ENCODE peak calls at places on chromosome 17, in ten cellular contexts. V is cardiac fibroblast, P is HL-60, W is Peyer's patch, A is left ventricle myocardium inferior, E is GM20000, Z is adrenal gland, I is lower leg skin, G is cardiac muscle cell, B is thoracic aorta. X is an unnamed sample.

GRCh38 chr17:82046903-82047302 is 4.7 kb downstream of the RFNG start:
- DNase-seq in V (no peak), P (no peak), W (no peak), A (no peak), E (no peak), Z (no peak), I (no peak), G (no peak), B (no peak), X (no peak)

GRCh38 chr17:50297407-50297865 is 23.2 kb downstream of the TMEM92 start:
- DNase-seq in V (peak), P (no peak), W (peak), A (peak), E (peak), Z (peak), I (peak), G (peak), B (peak), X (peak)

GRCh38 chr17:4304417-4305027 is 40.7 kb upstream of the ANKFY1 start:
- DNase-seq in V (peak), P (peak), W (no peak), A (no peak), E (peak), Z (peak), I (no peak), G (peak), B (no peak), X (peak)

GRCh38 chr17:45384047-45384799 is 48.4 kb downstream of the ARHGAP27 start:
- DNase-seq in V (peak), P (no peak), W (no peak), A (no peak), E (no peak), Z (no peak), I (no peak), G (no peak), B (no peak), X (no peak)

GRCh38 chr17:43033947-43034622 is 9.1 kb downstream of the RND2 start:
- DNase-seq in V (no peak), P (no peak), W (no peak), A (no peak), E (no peak), Z (no peak), I (no peak), G (peak), B (no peak), X (no peak)

GRCh38 chr17:46983782-46984181 is 4.7 kb upstream of the RPRML start:
- DNase-seq in V (no peak), P (no peak), W (no peak), A (no peak), E (no peak), Z (no peak), I (no peak), G (peak), B (no peak), X (no peak)

GRCh38 chr17:1010086-1010450 is 13.1 kb downstream of the TIMM22 start:
- DNase-seq in V (no peak), P (no peak), W (no peak), A (no peak), E (no peak), Z (no peak), I (no peak), G (no peak), B (no peak), X (no peak)

GRCh38 chr17:77488531-77489238 is 347.9 kb downstream of the SEC14L1 start:
- DNase-seq in V (no peak), P (no peak), W (no peak), A (peak), E (no peak), Z (no peak), I (no peak), G (no peak), B (no peak), X (no peak)

GRCh38 chr17:50046667-50047066 is 9.2 kb upstream of the ITGA3 start:
- DNase-seq in V (no peak), P (no peak), W (no peak), A (no peak), E (no peak), Z (no peak), I (no peak), G (no peak), B (no peak), X (no peak)

GRCh38 chr17:40870136-40870535 is 3.1 kb upstream of the KRT12 start:
- DNase-seq in V (no peak), P (no peak), W (no peak), A (no peak), E (no peak), Z (no peak), I (no peak), G (peak), B (no peak), X (no peak)

GRCh38 chr17:62869885-62870580 is 61.9 kb upstream of the MARCHF10 start:
- DNase-seq in V (peak), P (no peak), W (no peak), A (no peak), E (no peak), Z (no peak), I (no peak), G (peak), B (no peak), X (peak)

GRCh38 chr17:5864910-5865657 is 205.1 kb upstream of the WSCD1 start:
- DNase-seq in V (no peak), P (no peak), W (no peak), A (no peak), E (no peak), Z (no peak), I (no peak), G (peak), B (no peak), X (no peak)

GRCh38 chr17:28112199-28112995 is 69.9 kb downstream of the NLK start:
- DNase-seq in V (peak), P (no peak), W (no peak), A (no peak), E (no peak), Z (no peak), I (no peak), G (no peak), B (no peak), X (no peak)

GRCh38 chr17:43832976-43833829 is at the start of gene MPP3:
- DNase-seq in V (peak), P (peak), W (peak), A (peak), E (peak), Z (peak), I (peak), G (peak), B (no peak), X (peak)

GRCh38 chr17:66437466-66438026 is 135.1 kb downstream of the PRKCA start:
- DNase-seq in V (peak), P (no peak), W (no peak), A (no peak), E (no peak), Z (no peak), I (no peak), G (no peak), B (no peak), X (no peak)

GRCh38 chr17:30299000-30299399 is 7.3 kb upstream of the BLMH start:
- DNase-seq in V (peak), P (no peak), W (no peak), A (no peak), E (no peak), Z (no peak), I (no peak), G (no peak), B (no peak), X (no peak)

GRCh38 chr17:59745040-59745439 is 37.6 kb downstream of the VMP1 start:
- DNase-seq in V (no peak), P (no peak), W (no peak), A (no peak), E (no peak), Z (no peak), I (no peak), G (no peak), B (no peak), X (no peak)

GRCh38 chr17:49508061-49508865 is 13.2 kb downstream of the NGFR start:
- DNase-seq in V (peak), P (no peak), W (peak), A (no peak), E (no peak), Z (no peak), I (no peak), G (no peak), B (no peak), X (no peak)

GRCh38 chr17:31373150-31374082 is 18.1 kb upstream of the RAB11FIP4 start:
- DNase-seq in V (peak), P (no peak), W (no peak), A (no peak), E (peak), Z (no peak), I (no peak), G (no peak), B (no peak), X (no peak)

GRCh38 chr17:27546624-27547300 is 84.2 kb upstream of the LGALS9 start:
- DNase-seq in V (no peak), P (no peak), W (no peak), A (no peak), E (no peak), Z (no peak), I (no peak), G (no peak), B (no peak), X (peak)

GRCh38 chr17:9284884-9285283 is 263.6 kb downstream of the NTN1 start:
- DNase-seq in V (no peak), P (no peak), W (no peak), A (peak), E (no peak), Z (no peak), I (peak), G (no peak), B (no peak), X (no peak)

GRCh38 chr17:31156326-31156725 is 61.5 kb downstream of the NF1 start:
- DNase-seq in V (peak), P (no peak), W (no peak), A (no peak), E (no peak), Z (no peak), I (no peak), G (no peak), B (no peak), X (no peak)

GRCh38 chr17:2821868-2822267 is 25.6 kb downstream of the RAP1GAP2 start:
- DNase-seq in V (no peak), P (no peak), W (no peak), A (no peak), E (no peak), Z (no peak), I (no peak), G (no peak), B (no peak), X (no peak)

GRCh38 chr17:30809867-30810266 is 14.6 kb downstream of the CRLF3 start:
- DNase-seq in V (no peak), P (no peak), W (no peak), A (no peak), E (no peak), Z (no peak), I (no peak), G (no peak), B (no peak), X (no peak)

GRCh38 chr17:82400830-82401229 is 17.3 kb upstream of the HEXD start:
- DNase-seq in V (no peak), P (peak), W (no peak), A (peak), E (peak), Z (no peak), I (no peak), G (no peak), B (no peak), X (peak)

GRCh38 chr17:74528491-74529199 is 2.6 kb downstream of the CD300LB start:
- DNase-seq in V (no peak), P (peak), W (no peak), A (no peak), E (peak), Z (peak), I (peak), G (no peak), B (no peak), X (peak)

GRCh38 chr17:71757156-71757555 is 363.7 kb upstream of the SOX9 start:
- DNase-seq in V (no peak), P (no peak), W (no peak), A (no peak), E (no peak), Z (no peak), I (no peak), G (no peak), B (no peak), X (no peak)

GRCh38 chr17:66423436-66423922 is 121.1 kb downstream of the PRKCA start:
- DNase-seq in V (no peak), P (no peak), W (no peak), A (no peak), E (no peak), Z (no peak), I (no peak), G (peak), B (no peak), X (no peak)

GRCh38 chr17:56319531-56319930 is 166.3 kb downstream of the ANKFN1 start:
- DNase-seq in V (peak), P (no peak), W (no peak), A (no peak), E (peak), Z (no peak), I (no peak), G (peak), B (no peak), X (peak)

GRCh38 chr17:78528541-78528940 is 48.7 kb downstream of the DNAH17 start:
- DNase-seq in V (no peak), P (no peak), W (no peak), A (no peak), E (no peak), Z (no peak), I (no peak), G (peak), B (no peak), X (no peak)
- TF ChIP-seq CTCF in V (no peak), P (no peak), W (no peak), A (no peak), E (no peak), Z (no peak), I (no peak), G (no peak), B (no peak), X (no peak)

GRCh38 chr17:79837888-79838540 is 1.2 kb downstream of the CBX4 start:
- DNase-seq in V (no peak), P (no peak), W (no peak), A (no peak), E (no peak), Z (peak), I (no peak), G (no peak), B (no peak), X (no peak)

GRCh38 chr17:79836952-79837887 is 2.0 kb downstream of the CBX4 start:
- DNase-seq in V (peak), P (peak), W (peak), A (peak), E (peak), Z (peak), I (peak), G (peak), B (no peak), X (peak)

GRCh38 chr17:79839363-79840203 is at the start of gene CBX4:
- DNase-seq in V (peak), P (peak), W (peak), A (peak), E (peak), Z (peak), I (peak), G (peak), B (peak), X (peak)

GRCh38 chr17:79840204-79840988 is 1.2 kb upstream of the CBX4 start:
- DNase-seq in V (peak), P (no peak), W (peak), A (peak), E (peak), Z (peak), I (peak), G (peak), B (no peak), X (no peak)

GRCh38 chr17:79838541-79839274 is 532 bp downstream of the CBX4 start:
- DNase-seq in V (peak), P (peak), W (peak), A (peak), E (peak), Z (peak), I (no peak), G (peak), B (no peak), X (peak)
- TF ChIP-seq CTCF in V (peak), P (no peak), W (no peak), A (no peak), E (no peak), Z (peak), I (no peak), G (no peak), B (no peak), X (no peak)

GRCh38 chr17:39352511-39352910 is 48.9 kb downstream of the FBXL20 start:
- DNase-seq in V (peak), P (no peak), W (no peak), A (no peak), E (no peak), Z (no peak), I (no peak), G (no peak), B (no peak), X (no peak)
- TF ChIP-seq CTCF in V (no peak), P (no peak), W (no peak), A (no peak), E (no peak), Z (peak), I (no peak), G (no peak), B (no peak), X (no peak)

GRCh38 chr17:19457830-19458271 is 46.8 kb downstream of the RNF112 start:
- DNase-seq in V (no peak), P (no peak), W (no peak), A (no peak), E (no peak), Z (no peak), I (peak), G (no peak), B (no peak), X (no peak)
- TF ChIP-seq CTCF in V (no peak), P (no peak), W (no peak), A (no peak), E (no peak), Z (no peak), I (no peak), G (no peak), B (no peak), X (no peak)

DNA sequence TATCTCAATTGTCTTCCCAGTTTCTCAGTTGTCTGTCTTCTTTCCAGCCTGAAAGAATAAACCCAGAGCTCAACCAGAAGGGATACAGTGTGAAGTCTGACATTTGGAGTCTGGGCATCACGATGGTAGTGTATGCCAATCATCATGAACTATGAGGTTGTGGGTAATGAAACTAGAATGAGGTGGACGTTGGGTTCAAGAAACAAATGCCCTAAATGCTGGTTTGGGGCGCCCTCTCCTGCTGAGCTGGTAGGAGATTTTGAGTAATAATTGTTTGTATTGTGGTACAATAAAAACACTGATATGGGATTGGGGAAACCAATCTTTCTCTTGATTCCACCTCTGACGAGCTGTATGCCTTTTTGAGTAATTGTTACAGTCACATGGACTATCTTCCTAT is 110.4 kb downstream of the MAP2K6 start:
- DNase-seq in V (no peak), P (no peak), W (no peak), A (no peak), E (no peak), Z (no peak), I (no peak), G (no peak), B (no peak), X (no peak)
- TF ChIP-seq CTCF in V (no peak), P (no peak), W (no peak), A (no peak), E (no peak), Z (no peak), I (no peak), G (no peak), B (no peak), X (no peak)

GRCh38 chr17:7393613-7394451 is 493 bp downstream of the PLSCR3 start:
- DNase-seq in V (no peak), P (no peak), W (peak), A (peak), E (peak), Z (peak), I (no peak), G (peak), B (no peak), X (peak)
- TF ChIP-seq CTCF in V (peak), P (no peak), W (no peak), A (no peak), E (no peak), Z (no peak), I (no peak), G (no peak), B (no peak), X (peak)